ENCODE peak calls at places on chromosome 12, in nine cellular contexts. X is colonic mucosa, R is endothelial cell of umbilical vein, N is A549, M is breast epithelium, E is astrocyte, U is hepatocyte, Z is cardiac muscle cell, D is Panc1. C is an unnamed sample.

GRCh38 chr12:55743967-55744931 is 1.3 kb downstream of the GDF11 start:
- DNase-seq in U (peak; percentile 30), Z (no peak), R (peak; percentile 28), N (no peak), D (no peak), E (no peak), M (no peak), X (no peak), C (no peak)

GRCh38 chr12:62604856-62605255 is 138.2 kb downstream of the MON2 start:
- DNase-seq in X (no peak), U (no peak), N (no peak), E (peak; percentile 51), M (no peak), Z (peak; percentile 47), R (peak; percentile 44), D (no peak), C (no peak)

GRCh38 chr12:5083955-5084849 is 40.5 kb downstream of the KCNA5 start:
- DNase-seq in E (peak; percentile 81), R (peak; percentile 59), D (peak; percentile 35), X (no peak), Z (peak; percentile 69), M (no peak), N (peak; percentile 63), U (peak; percentile 66), C (peak; percentile 56)

GRCh38 chr12:93198086-93198485 is 179.6 kb upstream of the NUDT4 start:
- DNase-seq in N (peak; percentile 19), X (no peak), M (no peak), D (peak; percentile 5), E (peak; percentile 85), U (peak; percentile 52), R (peak; percentile 22), Z (no peak), C (peak; percentile 37)

GRCh38 chr12:5561843-5562242 is 129.9 kb downstream of the NTF3 start:
- DNase-seq in M (no peak), E (no peak), N (no peak), X (no peak), Z (no peak), U (peak; percentile 46), R (no peak), D (no peak), C (no peak)

GRCh38 chr12:28998662-28999120 is 150.4 kb upstream of the FAR2 start:
- DNase-seq in N (peak; percentile 10), Z (peak; percentile 68), U (peak; percentile 36), D (peak; percentile 4), X (no peak), R (peak; percentile 56), M (no peak), E (peak; percentile 38), C (peak; percentile 34)

GRCh38 chr12:94792690-94793089 is 142.3 kb upstream of the TMCC3 start:
- DNase-seq in U (peak; percentile 48), N (no peak), E (no peak), M (no peak), R (no peak), D (no peak), X (no peak), Z (peak; percentile 82), C (no peak)

GRCh38 chr12:124700810-124701594 is 133.6 kb upstream of the NCOR2 start:
- DNase-seq in M (peak; percentile 76), D (no peak), U (peak; percentile 73), Z (peak; percentile 80), N (no peak), X (no peak), R (peak; percentile 47), E (peak; percentile 89), C (peak; percentile 67)

GRCh38 chr12:107231269-107231668 is 137.9 kb upstream of the CRY1 start:
- DNase-seq in M (no peak), R (no peak), N (no peak), E (no peak), U (no peak), D (no peak), X (no peak), Z (no peak), C (no peak)

GRCh38 chr12:107221909-107222308 is 128.6 kb upstream of the CRY1 start:
- DNase-seq in N (no peak), Z (no peak), E (no peak), U (no peak), M (no peak), R (no peak), D (no peak), X (no peak), C (no peak)

GRCh38 chr12:121132601-121133481 is at the start of gene P2RX7:
- DNase-seq in U (peak; percentile 48), X (peak; percentile 81), M (peak; percentile 68), Z (peak; percentile 63), D (no peak), E (peak; percentile 26), R (peak; percentile 77), N (peak; percentile 59), C (peak; percentile 96)

GRCh38 chr12:89395712-89396111 is 43.4 kb upstream of the DUSP6 start:
- DNase-seq in R (no peak), M (no peak), Z (no peak), D (no peak), U (no peak), E (no peak), X (no peak), N (no peak), C (no peak)

GRCh38 chr12:102596016-102596415 is 115.7 kb upstream of the IGF1 start:
- DNase-seq in E (no peak), D (no peak), X (no peak), R (no peak), N (no peak), M (no peak), U (no peak), Z (no peak), C (no peak)

GRCh38 chr12:50699940-50700339 is 64.0 kb upstream of the ATF1 start:
- DNase-seq in U (no peak), D (no peak), X (no peak), E (no peak), M (no peak), N (no peak), R (no peak), Z (no peak), C (no peak)

GRCh38 chr12:2011641-2012607 is 7.7 kb upstream of the DCP1B start:
- DNase-seq in E (no peak), N (no peak), M (no peak), U (no peak), Z (no peak), D (no peak), X (no peak), R (no peak), C (no peak)

GRCh38 chr12:2013111-2013510 is 8.9 kb upstream of the DCP1B start:
- DNase-seq in U (no peak), E (no peak), D (no peak), X (no peak), Z (no peak), R (no peak), M (no peak), N (no peak), C (no peak)

GRCh38 chr12:2009623-2010022 is 5.4 kb upstream of the DCP1B start:
- DNase-seq in D (no peak), E (no peak), Z (no peak), M (no peak), R (no peak), U (no peak), N (no peak), X (no peak), C (no peak)

GRCh38 chr12:2016862-2017723 is 12.8 kb upstream of the DCP1B start:
- DNase-seq in R (no peak), X (no peak), D (no peak), E (no peak), M (no peak), N (no peak), U (no peak), Z (no peak), C (no peak)

GRCh38 chr12:2013527-2014223 is 9.4 kb upstream of the DCP1B start:
- DNase-seq in U (peak; percentile 44), Z (peak; percentile 43), D (no peak), E (no peak), X (no peak), M (no peak), N (no peak), R (peak; percentile 44), C (no peak)
- TF ChIP-seq CTCF in U (no peak), Z (no peak), D (no peak), E (no peak), X (no peak), M (no peak), N (no peak), R (no peak), C (no peak)

GRCh38 chr12:79424109-79424721 is 266.5 kb downstream of the PAWR start:
- DNase-seq in D (peak; percentile 74), N (peak; percentile 55), Z (peak; percentile 93), U (peak; percentile 37), E (peak; percentile 97), X (no peak), M (no peak), R (peak; percentile 88), C (peak; percentile 52)
- H3K27ac ChIP-seq in D (peak overlapping the region; percentile 51), N (peak overlapping the region; percentile 66), Z (no peak overlapping the region), U (peak overlapping the region; percentile 10), E (peak overlapping the region; percentile 96), X (no peak overlapping the region), M (peak overlapping the region; percentile 70), R (peak overlapping the region; percentile 97), C (no peak overlapping the region)

GRCh38 chr12:56979628-56980027 is 22.2 kb upstream of the RDH16 start:
- DNase-seq in Z (no peak), X (no peak), D (no peak), M (no peak), N (no peak), E (no peak), R (no peak), U (no peak), C (no peak)
- TF ChIP-seq CTCF in Z (no peak), X (no peak), D (no peak), M (no peak), N (no peak), E (no peak), R (no peak), U (no peak), C (no peak)

GRCh38 chr12:49496417-49497360 is 42.1 kb upstream of the KCNH3 start:
- DNase-seq in U (no peak), E (no peak), R (no peak), N (no peak), X (no peak), D (no peak), Z (no peak), M (no peak), C (no peak)

GRCh38 chr12:49505672-49506071 is 33.2 kb upstream of the KCNH3 start:
- DNase-seq in E (peak; percentile 12), X (no peak), N (no peak), R (peak; percentile 54), Z (peak; percentile 17), M (no peak), U (no peak), D (no peak), C (peak; percentile 31)

GRCh38 chr12:49503674-49504180 is 35.1 kb upstream of the KCNH3 start:
- DNase-seq in M (no peak), E (peak; percentile 81), U (peak; percentile 54), R (peak; percentile 94), D (no peak), N (peak; percentile 44), Z (peak; percentile 72), X (peak; percentile 53), C (peak; percentile 85)

GRCh38 chr12:49502590-49502989 is 36.2 kb upstream of the KCNH3 start:
- DNase-seq in R (peak; percentile 56), X (no peak), D (no peak), Z (peak; percentile 38), N (no peak), E (peak; percentile 31), U (no peak), M (no peak), C (no peak)

DNA sequence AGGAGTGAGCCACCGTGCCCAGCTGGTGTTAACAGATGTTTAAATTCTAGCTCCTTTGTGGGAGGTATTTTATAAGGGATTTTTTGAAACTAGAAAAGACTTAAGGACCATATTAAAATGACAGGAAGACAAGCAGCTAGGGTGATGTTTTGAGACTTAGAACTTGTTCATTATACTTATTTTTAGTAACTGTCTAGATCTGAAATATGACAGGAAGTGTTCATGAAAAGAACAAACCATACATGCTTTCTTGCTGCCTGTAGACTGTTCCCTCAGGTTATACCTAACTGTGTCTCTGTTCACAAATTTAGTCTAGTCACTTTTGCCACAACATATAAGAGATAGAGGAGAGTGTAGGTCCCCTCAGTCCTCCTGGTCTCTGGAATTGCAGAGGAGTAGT is 36.9 kb upstream of the KCNH3 start:
- DNase-seq in U (no peak), Z (no peak), R (no peak), D (no peak), M (no peak), X (no peak), E (no peak), N (no peak), C (no peak)
- H3K27ac ChIP-seq in U (no peak overlapping the region), Z (no peak overlapping the region), R (peak overlapping the region; percentile 86), D (no peak overlapping the region), M (no peak overlapping the region), X (no peak overlapping the region), E (no peak overlapping the region), N (peak overlapping the region; percentile 84), C (peak overlapping the region; percentile 94)